ENCODE peak calls at places on chromosomes 6 and 20, in eight cellular contexts. B is fibroblast of lung; C is Peyer's patch; G is uterus; T is naive thymus-derived CD4-positive, alpha-beta T cell; K is IMR-90; X is CD8-positive, alpha-beta memory T cell; L is lower lobe of right lung. S is an unnamed sample.

GRCh38 chr6:126724821-126725220 is 384.9 kb downstream of the CENPW start:
- DNase-seq in L (no peak), X (no peak), B (no peak), T (no peak), G (no peak), K (no peak), C (no peak), S (no peak)

GRCh38 chr6:15961630-15962448 is 167.0 kb upstream of the MYLIP start:
- DNase-seq in T (no peak), L (no peak), C (no peak), X (no peak), K (no peak), B (no peak), G (no peak), S (no peak)

GRCh38 chr6:85459224-85459901 is 9.5 kb downstream of the NT5E start:
- DNase-seq in L (no peak), G (no peak), X (no peak), K (peak), C (no peak), T (no peak), B (peak), S (peak)

GRCh38 chr6:161890959-161891358 is 617.1 kb upstream of the AGPAT4 start:
- DNase-seq in T (no peak), X (no peak), L (no peak), B (no peak), G (no peak), C (no peak), K (no peak), S (no peak)

GRCh38 chr6:2222275-2222842 is 23.0 kb downstream of the GMDS start:
- DNase-seq in G (no peak), L (no peak), B (no peak), T (no peak), C (no peak), K (no peak), X (no peak), S (no peak)

GRCh38 chr6:73027691-73028090 is 197.6 kb downstream of the KHDC1L start:
- DNase-seq in L (no peak), B (no peak), G (no peak), K (no peak), C (no peak), X (no peak), T (no peak), S (no peak)

GRCh38 chr20:22339091-22339881 is 245.1 kb downstream of the FOXA2 start:
- DNase-seq in K (peak), L (no peak), G (no peak), B (peak), X (no peak), C (no peak), T (no peak), S (no peak)

GRCh38 chr6:122839477-122839876 is 50.4 kb downstream of the SMPDL3A start:
- DNase-seq in C (no peak), K (peak), T (no peak), B (peak), G (peak), L (no peak), X (peak), S (peak)

GRCh38 chr6:18439581-18439980 is 52.4 kb downstream of the RNF144B start:
- DNase-seq in T (no peak), G (no peak), C (no peak), B (no peak), K (no peak), L (no peak), X (no peak), S (no peak)

GRCh38 chr6:108361312-108361932 is 66.6 kb downstream of the AFG1L start:
- DNase-seq in G (no peak), T (no peak), L (no peak), X (no peak), K (peak), B (no peak), C (no peak), S (no peak)

GRCh38 chr6:21438986-21439352 is 154.6 kb upstream of the SOX4 start:
- DNase-seq in K (no peak), X (no peak), B (no peak), G (no peak), L (no peak), C (no peak), T (no peak), S (no peak)

GRCh38 chr6:4351857-4352669 is 216.7 kb upstream of the ECI2 start:
- DNase-seq in G (peak), L (no peak), B (peak), X (no peak), T (no peak), C (no peak), K (peak), S (peak)

GRCh38 chr6:118748311-118749062 is 97.1 kb upstream of the CEP85L start:
- DNase-seq in G (no peak), K (peak), L (no peak), C (no peak), B (peak), T (no peak), X (no peak), S (no peak)

GRCh38 chr6:101079696-101080270 is 198.7 kb upstream of the ASCC3 start:
- DNase-seq in C (no peak), K (no peak), G (no peak), B (no peak), L (no peak), X (no peak), T (no peak), S (peak)

GRCh38 chr20:40532103-40532502 is 156.9 kb downstream of the MAFB start:
- DNase-seq in T (no peak), G (no peak), K (no peak), C (no peak), X (no peak), L (no peak), B (peak), S (peak)

GRCh38 chr6:139539852-139540251 is 165.4 kb upstream of the CITED2 start:
- DNase-seq in K (peak), G (peak), L (peak), X (no peak), B (peak), T (no peak), C (no peak), S (peak)

GRCh38 chr6:34189806-34190503 is 44.1 kb upstream of the GRM4 start:
- DNase-seq in G (no peak), C (no peak), K (no peak), T (peak), L (peak), B (no peak), X (peak), S (no peak)

GRCh38 chr20:47790032-47790965 is 5.0 kb upstream of the SULF2 start:
- DNase-seq in K (peak), G (peak), L (no peak), T (no peak), C (no peak), B (peak), X (no peak), S (peak)

GRCh38 chr20:4091332-4092135 is 76.2 kb upstream of the RNF24 start:
- DNase-seq in L (peak), C (peak), B (peak), G (peak), T (no peak), K (peak), X (no peak), S (no peak)

GRCh38 chr20:63686492-63687321 is 9.7 kb upstream of the TNFRSF6B start:
- DNase-seq in C (peak), X (no peak), L (peak), G (peak), B (peak), K (peak), T (no peak), S (no peak)

GRCh38 chr20:59005523-59006166 is 1.4 kb downstream of the CTSZ start:
- DNase-seq in C (no peak), B (no peak), G (no peak), T (no peak), L (no peak), K (no peak), X (no peak), S (no peak)

GRCh38 chr20:59004493-59004762 is 2.6 kb downstream of the CTSZ start:
- DNase-seq in C (no peak), T (peak), G (no peak), B (no peak), K (no peak), L (peak), X (peak), S (no peak)

GRCh38 chr20:59003836-59004492 is 3.1 kb downstream of the CTSZ start:
- DNase-seq in C (no peak), G (no peak), B (no peak), K (no peak), X (no peak), L (no peak), T (no peak), S (no peak)

GRCh38 chr20:59006167-59006863 is 739 bp downstream of the CTSZ start:
- DNase-seq in L (peak), T (no peak), K (no peak), G (peak), B (no peak), X (no peak), C (no peak), S (no peak)

GRCh38 chr20:59004763-59005522 is 2.1 kb downstream of the CTSZ start:
- DNase-seq in B (no peak), X (peak), T (peak), K (no peak), C (peak), G (peak), L (peak), S (no peak)
- H3K27ac ChIP-seq in B (no peak), X (no peak), T (peak), K (no peak), C (peak), G (peak), L (peak), S (no peak)

DNA sequence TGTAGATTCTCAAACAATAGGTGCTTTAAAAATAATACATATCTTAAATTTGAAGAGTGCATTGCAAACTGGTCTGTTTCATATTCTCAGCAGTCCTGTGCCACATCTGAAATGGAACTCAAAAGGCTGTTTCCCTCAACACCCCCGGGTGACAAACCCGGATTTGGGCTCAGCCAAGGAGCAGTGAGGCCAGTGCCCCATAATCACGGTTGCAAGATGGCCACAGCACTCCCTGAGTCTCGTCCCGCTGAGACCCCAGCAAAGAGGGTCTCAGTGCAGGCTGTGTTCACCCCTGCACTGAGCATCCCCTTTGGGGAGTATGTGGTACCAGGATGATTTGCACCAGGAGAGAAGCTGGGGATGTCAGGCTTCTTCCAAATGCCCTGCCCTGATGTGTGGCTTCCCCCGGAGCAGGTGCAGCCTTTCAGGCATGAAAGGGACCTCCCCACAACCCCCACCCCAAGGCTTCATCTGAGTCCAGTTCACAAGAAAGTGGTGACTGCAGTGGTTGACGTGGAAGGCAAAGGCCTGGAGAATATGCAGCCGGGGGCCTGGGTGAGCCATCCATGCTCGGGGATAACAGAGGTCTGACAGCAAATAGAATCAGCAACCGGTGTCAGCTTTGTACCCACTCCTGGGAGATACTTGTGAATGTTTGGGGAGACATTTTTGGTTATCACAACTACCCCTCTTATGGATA is 202.9 kb downstream of the SYNDIG1 start:
- DNase-seq in L (no peak), C (peak), K (no peak), T (no peak), X (no peak), B (peak), G (no peak), S (no peak)
- H3K27ac ChIP-seq in L (no peak), C (no peak), K (peak), T (no peak), X (no peak), B (peak), G (no peak), S (no peak)

GRCh38 chr20:59062057-59062456 is 19.5 kb upstream of the PRELID3B start:
- DNase-seq in X (no peak), C (no peak), K (no peak), B (no peak), L (no peak), G (no peak), T (no peak), S (no peak)
- H3K27ac ChIP-seq in X (no peak), C (no peak), K (no peak), B (no peak), L (no peak), G (no peak), T (no peak), S (no peak)

DNA sequence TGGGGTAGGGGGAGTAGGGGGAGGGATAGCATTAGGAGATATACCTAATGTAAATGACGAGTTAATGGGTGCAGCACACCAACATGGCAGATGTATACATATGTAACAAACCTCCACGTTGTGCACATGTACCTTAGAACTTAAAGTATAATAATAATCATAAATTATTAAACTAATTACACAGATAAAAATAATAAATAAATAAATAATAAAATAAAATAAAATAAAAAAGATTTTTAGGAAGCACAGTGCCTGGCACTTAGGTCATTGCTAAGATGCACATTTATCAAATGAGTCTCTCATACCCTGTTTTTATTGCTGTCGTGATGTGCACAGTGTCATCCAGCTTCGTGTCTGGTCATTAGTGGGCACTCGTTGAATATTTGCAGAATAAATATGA is 19.0 kb upstream of the RTF2 start:
- DNase-seq in T (no peak), C (no peak), L (no peak), G (no peak), B (no peak), K (no peak), X (no peak), S (no peak)
- H3K27ac ChIP-seq in T (no peak), C (no peak), L (no peak), G (no peak), B (no peak), K (no peak), X (no peak), S (no peak)

GRCh38 chr20:58389968-58390658 is 1.1 kb downstream of the VAPB start:
- DNase-seq in B (no peak), X (no peak), C (no peak), G (no peak), T (no peak), K (no peak), L (no peak), S (no peak)
- H3K27ac ChIP-seq in B (peak), X (peak), C (peak), G (peak), T (peak), K (peak), L (peak), S (peak)

DNA sequence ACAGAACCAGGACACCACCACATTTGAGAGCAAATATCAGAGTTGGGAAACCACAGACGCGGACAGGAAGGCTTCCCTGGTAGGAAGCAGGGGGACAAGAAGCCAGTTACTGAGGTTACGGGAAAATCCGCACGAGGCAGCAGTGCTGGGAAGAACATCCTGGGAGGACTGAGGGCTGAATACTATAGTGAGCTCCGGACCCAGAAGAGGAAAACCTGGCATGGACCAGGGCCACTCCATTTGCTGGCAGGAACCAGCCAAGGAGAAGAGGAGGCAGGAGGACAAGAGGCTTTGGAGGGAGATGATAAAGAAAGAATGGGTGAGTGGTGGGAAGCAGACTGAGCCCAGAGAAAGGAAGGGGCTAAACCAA is 6.1 kb upstream of the DSN1 start:
- DNase-seq in B (no peak), C (no peak), X (no peak), L (no peak), T (no peak), K (no peak), G (no peak), S (no peak)
- H3K27ac ChIP-seq in B (no peak), C (no peak), X (no peak), L (no peak), T (no peak), K (no peak), G (no peak), S (no peak)

DNA sequence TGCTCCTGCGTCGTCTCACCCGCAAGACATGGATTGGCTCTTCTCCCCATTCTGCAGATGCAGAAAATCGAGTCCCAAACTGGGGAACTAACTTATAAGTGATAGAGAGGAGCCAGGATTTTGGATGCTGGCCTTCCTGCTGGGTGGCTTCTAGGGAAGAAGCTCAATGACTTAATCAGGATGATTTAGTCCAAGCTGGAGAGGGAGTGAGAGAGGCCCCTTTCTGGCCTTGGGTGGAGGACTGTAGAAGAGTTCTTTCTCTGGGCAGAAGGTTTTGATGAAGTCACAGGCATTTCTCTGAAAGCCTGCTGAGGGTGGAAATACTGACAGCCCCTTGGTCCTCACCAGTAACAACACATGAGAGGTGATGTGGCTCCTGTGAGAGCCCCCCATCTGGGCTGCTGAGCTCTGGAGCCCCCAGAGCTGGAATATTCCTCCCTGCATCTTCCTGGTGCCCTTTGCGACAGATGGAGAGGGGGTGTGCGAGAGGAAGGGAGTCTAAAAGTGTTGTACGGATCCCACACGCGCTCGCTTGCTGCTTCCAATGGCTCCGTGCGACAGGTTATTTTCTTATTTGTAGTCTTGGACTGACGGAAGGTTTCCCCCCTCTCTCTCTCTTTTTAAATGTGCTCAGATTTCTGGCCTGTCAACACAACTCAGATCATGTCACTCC is 3.4 kb downstream of the SIRPA start:
- DNase-seq in B (no peak), K (no peak), C (no peak), T (no peak), L (no peak), G (peak), X (no peak), S (no peak)
- H3K27ac ChIP-seq in B (no peak), K (no peak), C (peak), T (no peak), L (no peak), G (no peak), X (no peak), S (no peak)

GRCh38 chr6:88561034-88561973 is 395.2 kb upstream of the CNR1 start:
- DNase-seq in X (no peak), L (no peak), K (no peak), T (no peak), C (no peak), G (no peak), B (no peak), S (no peak)
- H3K27ac ChIP-seq in X (no peak), L (no peak), K (no peak), T (no peak), C (no peak), G (no peak), B (no peak), S (no peak)

GRCh38 chr6:14000901-14001300 is 76.1 kb downstream of the RNF182 start:
- DNase-seq in X (no peak), T (no peak), C (no peak), K (peak), B (no peak), L (no peak), G (no peak), S (no peak)

GRCh38 chr6:14002176-14002947 is 77.6 kb downstream of the RNF182 start:
- DNase-seq in L (no peak), K (no peak), C (no peak), X (no peak), T (no peak), G (no peak), B (no peak), S (no peak)

GRCh38 chr6:13998356-13998755 is 73.6 kb downstream of the RNF182 start:
- DNase-seq in X (no peak), K (no peak), T (no peak), G (no peak), B (no peak), C (no peak), L (no peak), S (no peak)

GRCh38 chr6:14004258-14004657 is 79.5 kb downstream of the RNF182 start:
- DNase-seq in T (no peak), K (no peak), C (no peak), L (no peak), G (no peak), B (no peak), X (no peak), S (no peak)

DNA sequence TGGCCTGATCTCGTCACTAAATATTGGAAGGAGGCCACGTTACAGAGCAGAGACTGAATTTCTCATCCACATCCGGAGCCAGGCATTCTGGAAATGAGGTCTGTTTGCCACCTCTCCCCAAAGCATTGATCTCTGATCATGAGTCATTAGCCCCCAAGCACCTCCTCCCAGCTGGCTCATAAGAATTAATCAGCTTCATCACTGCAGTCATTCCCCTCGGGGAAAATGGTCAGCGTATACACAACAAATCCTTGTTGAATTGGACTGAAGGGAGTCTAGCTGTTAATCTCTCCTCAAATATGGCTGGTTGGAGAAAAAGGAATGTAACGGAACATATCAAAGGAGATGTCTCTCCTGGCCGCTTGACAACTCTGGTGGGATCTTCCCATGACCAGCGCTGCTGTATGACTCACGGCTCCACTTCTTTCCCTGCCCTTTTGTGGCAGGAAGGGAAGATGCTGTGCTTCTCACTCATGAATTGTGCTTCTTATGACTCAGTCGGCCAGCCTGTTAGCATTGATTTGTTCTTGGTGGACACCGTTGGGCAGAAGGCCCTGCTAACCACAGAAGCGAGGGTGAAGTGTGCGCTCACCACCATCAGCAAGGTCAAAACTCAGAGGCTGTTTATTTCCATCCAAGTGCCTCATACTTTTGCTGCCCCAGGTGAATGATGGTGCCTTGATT is 76.7 kb downstream of the RNF182 start:
- DNase-seq in T (no peak), L (no peak), G (no peak), K (peak), B (peak), X (no peak), C (no peak), S (peak)
- H3K27ac ChIP-seq in T (no peak), L (no peak), G (no peak), K (peak), B (peak), X (no peak), C (no peak), S (peak)

S was measured in foreskin keratinocyte.